ENCODE peak calls at places on chromosomes 7 and 10, in six cellular contexts. N is anterior cingulate cortex, D is head of caudate nucleus, I is NCI-H774, F is posterior cingulate gyrus, Y is Right ventricle myocardium inferior. H is an unnamed sample.

GRCh38 chr10:59508956-59509355 is 146.6 kb upstream of the FAM13C start:
- DNase-seq in N (no peak), I (no peak), D (no peak), Y (no peak), F (no peak), H (no peak)

GRCh38 chr7:148789228-148789627 is 90.5 kb downstream of the CUL1 start:
- DNase-seq in D (no peak), Y (no peak), N (no peak), I (no peak), F (no peak), H (no peak)

GRCh38 chr10:122618461-122619165 is 58.1 kb downstream of the DMBT1 start:
- DNase-seq in I (no peak), D (no peak), N (no peak), Y (no peak), F (peak), H (no peak)

GRCh38 chr7:117127585-117128168 is 174.4 kb downstream of the ST7 start:
- DNase-seq in N (no peak), I (peak), Y (no peak), F (no peak), D (peak), H (peak)

GRCh38 chr7:66255533-66256100 is 50.5 kb downstream of the TPST1 start:
- DNase-seq in D (no peak), F (no peak), I (no peak), Y (no peak), N (no peak), H (no peak)

GRCh38 chr10:77823811-77824542 is 102.6 kb downstream of the DLG5 start:
- DNase-seq in I (no peak), N (no peak), D (no peak), Y (no peak), F (peak), H (no peak)

GRCh38 chr10:53440641-53441040 is 668.1 kb upstream of the MBL2 start:
- DNase-seq in I (no peak), F (no peak), D (no peak), Y (no peak), N (no peak), H (no peak)

GRCh38 chr10:132224343-132225072 is 37.8 kb downstream of the DPYSL4 start:
- DNase-seq in F (no peak), Y (peak), N (no peak), I (no peak), D (no peak), H (no peak)

GRCh38 chr10:59872892-59873463 is 33.4 kb downstream of the CCDC6 start:
- DNase-seq in N (no peak), Y (peak), F (no peak), D (no peak), I (no peak), H (no peak)

GRCh38 chr7:121486590-121486989 is 90.5 kb upstream of the FAM3C start:
- DNase-seq in I (no peak), Y (no peak), F (no peak), D (no peak), N (no peak), H (no peak)

GRCh38 chr7:3277604-3278572 is 23.2 kb upstream of the SDK1 start:
- DNase-seq in F (no peak), N (no peak), Y (no peak), D (no peak), I (no peak), H (no peak)

GRCh38 chr10:104109908-104110662 is 11.9 kb upstream of the SFR1 start:
- DNase-seq in I (no peak), F (no peak), N (no peak), Y (no peak), D (no peak), H (no peak)

GRCh38 chr7:114298011-114298410 is 116.6 kb upstream of the FOXP2 start:
- DNase-seq in N (no peak), I (no peak), Y (no peak), D (no peak), F (no peak), H (no peak)

GRCh38 chr7:111091623-111092370 is 870 bp downstream of the LRRN3 start:
- DNase-seq in I (no peak), Y (no peak), F (no peak), N (no peak), D (no peak), H (no peak)

GRCh38 chr7:81887098-81887497 is 117.3 kb upstream of the HGF start:
- DNase-seq in N (no peak), I (no peak), Y (no peak), F (no peak), D (no peak), H (no peak)